ENCODE peak calls at places on chromosomes 11 and 22, in eight cellular contexts. V is fibroblast of villous mesenchyme, I is brain microvascular endothelial cell, A is osteoblast, J is AG04449, W is A549, H is breast epithelium, K is fibroblast of pulmonary artery. C is an unnamed sample.

GRCh38 chr11:11789735-11790369 is 51.9 kb upstream of the USP47 start:
- DNase-seq in V (no peak), I (peak; percentile 25), A (no peak), J (no peak), W (peak; percentile 41), H (no peak), K (peak; percentile 47), C (peak; percentile 8)

GRCh38 chr11:35116762-35117588 is 22.0 kb upstream of the CD44 start:
- DNase-seq in V (peak; percentile 85), I (no peak), A (peak; percentile 73), J (no peak), W (no peak), H (no peak), K (peak; percentile 53), C (no peak)

GRCh38 chr22:43225609-43226008 is 38.7 kb upstream of the TTLL12 start:
- DNase-seq in V (no peak), I (no peak), A (no peak), J (no peak), W (no peak), H (no peak), K (no peak), C (no peak)

GRCh38 chr22:37953437-37954179 is at the start of the genes C22orf23 and POLR2F:
- DNase-seq in V (peak; percentile 95), I (peak; percentile 94), A (peak; percentile 98), J (peak; percentile 36), W (peak; percentile 91), H (peak; percentile 96), K (peak; percentile 96), C (peak; percentile 97)

GRCh38 chr11:83706581-83706980 is 420.4 kb upstream of the CCDC90B start:
- DNase-seq in V (no peak), I (no peak), A (no peak), J (no peak), W (no peak), H (no peak), K (no peak), C (no peak)

GRCh38 chr11:26557666-26558065 is 14.4 kb downstream of the MUC15 start:
- DNase-seq in V (no peak), I (no peak), A (no peak), J (no peak), W (no peak), H (no peak), K (no peak), C (no peak)

GRCh38 chr11:43992834-43993637 is 50.6 kb downstream of the C11orf96 start:
- DNase-seq in V (peak; percentile 58), I (no peak), A (peak; percentile 62), J (no peak), W (no peak), H (no peak), K (peak; percentile 46), C (no peak)

GRCh38 chr11:70167723-70168404 is 35.2 kb upstream of the FADD start:
- DNase-seq in V (no peak), I (no peak), A (peak; percentile 77), J (no peak), W (no peak), H (no peak), K (no peak), C (no peak)

GRCh38 chr11:130431337-130431773 is 2.9 kb upstream of the ADAMTS8 start:
- DNase-seq in V (peak; percentile 70), I (peak; percentile 68), A (peak; percentile 96), J (no peak), W (peak; percentile 55), H (peak; percentile 72), K (peak; percentile 79), C (peak; percentile 75)

GRCh38 chr22:29704528-29705285 is 15.1 kb upstream of the CABP7 start:
- DNase-seq in V (peak; percentile 40), I (peak; percentile 38), A (peak; percentile 91), J (no peak), W (no peak), H (no peak), K (peak; percentile 11), C (peak; percentile 24)

GRCh38 chr11:126930100-126930841 is 70.3 kb downstream of the KIRREL3 start:
- DNase-seq in V (no peak), I (no peak), A (no peak), J (no peak), W (no peak), H (no peak), K (no peak), C (no peak)

GRCh38 chr22:28112548-28113043 is 193.5 kb upstream of the PITPNB start:
- DNase-seq in V (peak; percentile 40), I (peak; percentile 45), A (peak; percentile 47), J (no peak), W (no peak), H (no peak), K (peak; percentile 69), C (peak; percentile 40)

GRCh38 chr11:86204356-86204755 is 40.2 kb upstream of the EED start:
- DNase-seq in V (no peak), I (no peak), A (no peak), J (no peak), W (no peak), H (no peak), K (no peak), C (peak; percentile 13)
- H3K4me3 ChIP-seq in V (no peak overlapping the region), I (no peak overlapping the region), A (no peak overlapping the region), J (no peak overlapping the region), W (no peak overlapping the region), H (no peak overlapping the region), K (no peak overlapping the region), C (no peak overlapping the region)

GRCh38 chr22:22374163-22374562 is 129.6 kb downstream of the VPREB1 start:
- DNase-seq in V (no peak), I (no peak), A (no peak), J (no peak), W (no peak), H (no peak), K (no peak), C (peak; percentile 22)
- H3K4me3 ChIP-seq in V (no peak overlapping the region), I (no peak overlapping the region), A (no peak overlapping the region), J (no peak overlapping the region), W (no peak overlapping the region), H (no peak overlapping the region), K (no peak overlapping the region), C (no peak overlapping the region)

DNA sequence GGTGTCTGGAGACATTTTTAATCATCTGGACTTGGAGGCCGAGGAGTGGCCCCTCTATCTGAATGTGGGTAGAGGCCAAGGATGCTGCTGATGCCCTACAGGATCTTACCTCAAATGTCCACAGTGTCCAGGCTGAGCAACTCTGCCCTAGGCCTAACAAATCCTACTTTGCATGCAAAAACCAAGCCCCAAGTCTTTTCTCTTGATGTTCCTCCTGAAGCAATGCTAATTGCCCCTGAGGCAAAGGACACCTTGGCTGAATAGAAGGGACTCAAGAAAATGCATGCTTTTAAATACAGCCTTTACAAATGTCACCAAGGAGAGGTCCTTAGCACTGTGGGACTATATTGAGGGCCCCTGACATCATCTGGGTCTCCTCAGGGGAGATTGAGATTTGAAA is 43.8 kb upstream of the PHF21B start:
- DNase-seq in V (no peak), I (no peak), A (no peak), J (no peak), W (no peak), H (no peak), K (no peak), C (no peak)
- H3K4me3 ChIP-seq in V (no peak overlapping the region), I (no peak overlapping the region), A (no peak overlapping the region), J (no peak overlapping the region), W (no peak overlapping the region), H (no peak overlapping the region), K (no peak overlapping the region), C (no peak overlapping the region)

GRCh38 chr22:35410663-35411034 is 10.7 kb downstream of the MCM5 start:
- DNase-seq in V (no peak), I (no peak), A (no peak), J (no peak), W (no peak), H (no peak), K (no peak), C (no peak)
- H3K4me3 ChIP-seq in V (no peak overlapping the region), I (no peak overlapping the region), A (no peak overlapping the region), J (no peak overlapping the region), W (no peak overlapping the region), H (no peak overlapping the region), K (no peak overlapping the region), C (peak overlapping the region; percentile 50)

DNA sequence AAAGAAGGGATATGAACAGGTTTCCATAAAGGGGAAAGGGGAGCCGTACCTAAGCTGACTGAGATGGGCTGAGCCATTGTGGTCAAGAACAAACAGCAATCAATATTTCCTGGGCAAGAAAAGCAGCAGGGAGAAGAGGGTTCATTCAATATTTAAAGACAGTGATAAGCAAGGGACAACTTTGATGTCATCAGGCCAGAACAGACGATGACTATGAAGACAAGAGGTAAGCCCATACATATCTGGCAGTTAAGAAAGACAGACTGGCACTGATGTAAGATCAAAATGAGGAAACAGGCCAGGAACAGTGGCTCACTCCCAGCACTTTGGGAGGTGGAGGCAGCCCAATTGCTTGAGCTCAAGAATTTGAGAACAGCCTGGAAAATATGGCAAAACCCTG is 2.4 kb downstream of the OR5A2 start:
- DNase-seq in V (no peak), I (no peak), A (no peak), J (no peak), W (no peak), H (no peak), K (no peak), C (no peak)
- H3K4me3 ChIP-seq in V (no peak overlapping the region), I (no peak overlapping the region), A (no peak overlapping the region), J (no peak overlapping the region), W (no peak overlapping the region), H (no peak overlapping the region), K (no peak overlapping the region), C (no peak overlapping the region)

DNA sequence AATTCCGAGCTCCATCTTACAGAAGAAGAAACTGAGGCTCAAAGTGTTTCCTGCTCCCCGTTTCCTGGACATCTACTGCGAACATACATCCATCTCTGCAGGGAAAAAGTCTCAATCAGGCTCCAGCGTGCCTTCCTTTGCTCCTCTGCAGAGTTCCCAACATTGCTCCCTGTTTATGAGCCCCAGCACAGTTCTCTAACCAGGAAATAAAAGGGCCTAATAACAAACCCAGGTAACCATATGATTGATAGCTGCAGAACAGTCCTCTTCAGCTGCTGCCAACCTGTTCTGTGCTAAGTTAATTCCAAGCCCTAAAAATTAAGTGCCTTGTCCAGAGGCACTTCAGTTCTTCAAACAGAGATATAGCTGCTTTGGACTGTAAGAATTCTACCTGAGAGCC is 104.9 kb upstream of the ASPHD2 start:
- DNase-seq in V (no peak), I (no peak), A (peak; percentile 78), J (no peak), W (no peak), H (no peak), K (no peak), C (no peak)
- H3K4me3 ChIP-seq in V (no peak overlapping the region), I (no peak overlapping the region), A (no peak overlapping the region), J (no peak overlapping the region), W (no peak overlapping the region), H (no peak overlapping the region), K (no peak overlapping the region), C (no peak overlapping the region)

DNA sequence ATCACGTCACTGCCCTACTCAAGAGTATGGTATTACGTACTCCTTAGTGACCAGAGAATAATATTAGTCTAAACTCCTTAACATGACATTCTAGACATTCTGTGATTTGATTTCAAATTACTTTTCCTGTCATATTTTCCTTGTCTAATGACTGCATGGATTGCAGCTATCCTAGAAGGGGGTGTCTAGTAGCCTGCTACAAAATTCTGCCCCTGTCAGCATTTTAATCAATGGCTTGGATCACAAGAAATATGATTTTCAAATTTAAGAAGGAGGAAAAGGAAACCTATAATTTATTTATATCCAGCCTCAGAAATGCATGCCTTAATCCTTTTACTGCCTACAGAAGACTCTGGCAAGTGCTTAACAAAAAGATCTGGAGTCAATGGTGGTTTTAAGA is 216.8 kb downstream of the SWAP70 start:
- DNase-seq in V (no peak), I (no peak), A (no peak), J (no peak), W (no peak), H (no peak), K (no peak), C (no peak)
- H3K4me3 ChIP-seq in V (no peak overlapping the region), I (no peak overlapping the region), A (no peak overlapping the region), J (no peak overlapping the region), W (no peak overlapping the region), H (no peak overlapping the region), K (no peak overlapping the region), C (no peak overlapping the region)